ENCODE peak calls at places on chromosomes 6 and 20, in eight cellular contexts. R, J, O, X, V, C, I and T are unnamed samples. For H3K27me3, the result is how much of the 10 kb centered on the place peaks cover.

GRCh38 chr20:21430031-21430430 is 32.7 kb upstream of the NKX2-4 start:
- DNase-seq in R (no peak), J (no peak), O (no peak), X (no peak), V (no peak), C (no peak), I (no peak), T (no peak)

GRCh38 chr20:31731321-31731717 is 7.8 kb upstream of the TPX2 start:
- DNase-seq in R (no peak), J (no peak), O (no peak), X (no peak), V (no peak), C (no peak), I (no peak), T (no peak)

GRCh38 chr6:6008648-6009421 is 2.1 kb upstream of the NRN1 start:
- DNase-seq in R (peak), J (no peak), O (peak), X (peak), V (no peak), C (peak), I (peak), T (peak)

GRCh38 chr6:15501806-15502450 is 160.9 kb downstream of the DTNBP1 start:
- DNase-seq in R (peak), J (no peak), O (peak), X (no peak), V (no peak), C (no peak), I (no peak), T (no peak)

GRCh38 chr6:139932671-139933070 is 558.2 kb upstream of the CITED2 start:
- DNase-seq in R (no peak), J (no peak), O (no peak), X (no peak), V (no peak), C (no peak), I (no peak), T (no peak)

GRCh38 chr6:24864345-24864744 is 65.6 kb upstream of the ARMH2 start:
- DNase-seq in R (no peak), J (no peak), O (no peak), X (no peak), V (no peak), C (no peak), I (no peak), T (no peak)

GRCh38 chr6:139510040-139510815 is 135.8 kb upstream of the CITED2 start:
- DNase-seq in R (peak), J (no peak), O (no peak), X (no peak), V (no peak), C (no peak), I (no peak), T (no peak)

GRCh38 chr6:155089746-155090145 is 94.6 kb downstream of the TIAM2 start:
- DNase-seq in R (no peak), J (no peak), O (no peak), X (no peak), V (no peak), C (no peak), I (no peak), T (no peak)

GRCh38 chr6:150992682-150993081 is 127.2 kb downstream of the MTHFD1L start:
- DNase-seq in R (no peak), J (no peak), O (no peak), X (no peak), V (no peak), C (no peak), I (no peak), T (no peak)

GRCh38 chr6:72876256-72876655 is 254.4 kb downstream of the KCNQ5 start:
- DNase-seq in R (no peak), J (no peak), O (no peak), X (no peak), V (no peak), C (no peak), I (no peak), T (no peak)

GRCh38 chr6:75283907-75284284 is 696 bp downstream of the TMEM30A start:
- DNase-seq in R (no peak), J (no peak), O (no peak), X (no peak), V (no peak), C (no peak), I (peak), T (no peak)

GRCh38 chr6:111737065-111737521 is 131.4 kb upstream of the TRAF3IP2 start:
- DNase-seq in R (no peak), J (no peak), O (no peak), X (no peak), V (peak), C (peak), I (no peak), T (no peak)

GRCh38 chr6:73954843-73955242 is 258.8 kb downstream of the CD109 start:
- DNase-seq in R (no peak), J (no peak), O (no peak), X (no peak), V (no peak), C (no peak), I (no peak), T (no peak)

GRCh38 chr6:151765444-151765886 is 42.0 kb upstream of the ESR1 start:
- DNase-seq in R (peak), J (peak), O (peak), X (peak), V (peak), C (peak), I (no peak), T (no peak)

DNA sequence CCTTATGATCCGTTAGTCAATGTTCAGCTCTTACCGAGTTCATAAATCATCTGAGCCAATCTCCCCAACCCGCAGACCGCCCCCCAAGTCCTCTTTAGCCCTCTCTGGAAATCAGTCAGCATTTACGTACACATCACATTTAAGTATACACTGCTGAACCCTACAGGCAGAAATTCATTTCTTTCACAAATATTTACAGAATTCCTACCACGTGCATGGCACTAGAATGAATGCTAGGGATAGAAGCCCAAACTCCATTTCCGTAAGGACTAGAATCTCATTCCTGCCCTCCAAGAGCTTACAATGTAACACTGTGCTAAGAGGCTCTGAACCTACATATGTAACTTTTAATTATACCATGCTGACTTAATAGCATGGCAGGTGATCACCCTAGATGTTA is 1.8 kb downstream of the OSER1 start:
- DNase-seq in R (no peak), J (no peak), O (no peak), X (no peak), V (no peak), C (no peak), I (no peak), T (no peak)
- H3K4me3 ChIP-seq in R (no peak), J (peak), O (no peak), X (no peak), V (peak), C (peak), I (no peak), T (peak)

GRCh38 chr20:62118113-62119043 is 3.9 kb upstream of the LSM14B start:
- DNase-seq in R (no peak), J (no peak), O (no peak), X (no peak), V (no peak), C (no peak), I (no peak), T (no peak)

GRCh38 chr20:62120365-62120762 is 1.9 kb upstream of the LSM14B start:
- DNase-seq in R (no peak), J (no peak), O (no peak), X (no peak), V (no peak), C (no peak), I (no peak), T (no peak)

GRCh38 chr20:62117658-62118057 is 4.6 kb upstream of the LSM14B start:
- DNase-seq in R (peak), J (no peak), O (no peak), X (no peak), V (no peak), C (no peak), I (peak), T (peak)

GRCh38 chr20:62119591-62120364 is 2.5 kb upstream of the LSM14B start:
- DNase-seq in R (peak), J (no peak), O (peak), X (no peak), V (no peak), C (no peak), I (peak), T (no peak)

DNA sequence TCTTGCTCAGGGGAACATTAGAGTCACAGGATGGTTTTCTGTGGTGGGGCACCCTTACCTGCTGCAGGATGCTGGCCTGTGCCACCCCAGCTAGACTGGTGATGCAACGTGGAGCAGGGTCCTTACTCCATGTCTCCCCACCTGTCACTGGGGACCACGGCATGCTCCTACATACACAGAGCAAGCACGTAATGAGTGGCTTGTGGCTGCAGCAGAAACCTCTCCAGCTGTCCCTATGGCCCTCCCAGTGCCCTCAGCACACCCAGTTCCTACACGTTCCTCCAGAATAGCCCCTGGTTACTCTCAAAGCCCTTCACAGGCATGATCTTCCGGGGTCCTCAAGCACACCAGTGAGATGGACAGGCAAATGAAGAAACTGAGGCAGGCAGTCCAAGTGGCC is 3.2 kb upstream of the LSM14B start:
- DNase-seq in R (no peak), J (no peak), O (no peak), X (no peak), V (no peak), C (no peak), I (no peak), T (no peak)
- H3K27me3 ChIP-seq in R (under half), J (under half), O (under half), X (under half), V (under half), C (under half), I (under half), T (under half)

DNA sequence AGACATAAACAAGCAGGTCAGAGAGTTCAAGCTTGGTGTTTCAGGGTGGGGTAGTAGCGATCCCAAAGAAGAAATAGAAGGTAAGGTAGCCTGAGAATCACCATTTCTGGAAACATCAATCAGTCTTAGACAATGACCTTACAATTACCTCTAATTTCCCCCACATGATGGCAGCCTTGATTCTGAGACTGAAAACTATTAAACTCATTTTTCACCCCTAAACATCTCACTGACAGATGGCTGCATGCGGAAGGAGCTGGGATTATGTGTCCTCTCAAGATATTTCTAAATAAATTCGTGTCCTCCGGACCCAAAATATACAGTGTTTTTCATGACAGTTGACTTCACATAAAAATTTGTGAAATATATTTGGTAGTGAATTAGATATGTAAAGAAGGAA is 61.0 kb downstream of the KIF6 start:
- DNase-seq in R (no peak), J (no peak), O (no peak), X (no peak), V (no peak), C (no peak), I (no peak), T (no peak)
- TF ChIP-seq CTCF in R (no peak), J (no peak), O (no peak), X (no peak), V (no peak), C (no peak), I (no peak), T (no peak)

DNA sequence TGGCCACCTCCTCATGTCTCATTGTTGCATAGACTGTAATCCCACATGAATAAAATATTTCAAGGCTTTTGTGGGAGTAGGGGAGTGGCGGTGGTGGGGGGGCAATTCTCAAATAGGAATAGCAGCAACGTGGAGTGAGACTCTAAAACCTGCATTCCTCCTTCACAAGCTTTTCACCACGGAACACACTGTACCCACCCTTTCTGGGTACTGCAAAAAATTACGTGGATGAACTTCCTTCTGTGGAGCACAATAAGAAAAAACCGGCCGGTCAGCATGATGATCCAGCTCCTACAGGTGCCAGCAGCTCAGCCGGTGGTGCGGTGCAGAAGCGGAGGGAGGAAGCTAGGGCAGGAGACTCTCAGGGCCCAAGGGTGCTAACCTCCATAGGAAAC is 930 bp upstream of the RRAGD start:
- DNase-seq in R (no peak), J (no peak), O (peak), X (no peak), V (no peak), C (no peak), I (no peak), T (peak)
- H3K4me3 ChIP-seq in R (peak), J (peak), O (no peak), X (no peak), V (no peak), C (no peak), I (peak), T (peak)

GRCh38 chr20:8306916-8307315 is 174.8 kb downstream of the PLCB1 start:
- DNase-seq in R (no peak), J (no peak), O (no peak), X (no peak), V (no peak), C (no peak), I (no peak), T (no peak)

GRCh38 chr20:8305449-8305978 is 173.4 kb downstream of the PLCB1 start:
- DNase-seq in R (peak), J (no peak), O (peak), X (no peak), V (no peak), C (peak), I (peak), T (peak)

GRCh38 chr20:8303651-8304050 is 171.6 kb downstream of the PLCB1 start:
- DNase-seq in R (no peak), J (no peak), O (no peak), X (no peak), V (no peak), C (no peak), I (no peak), T (no peak)

GRCh38 chr20:8301655-8302054 is 169.6 kb downstream of the PLCB1 start:
- DNase-seq in R (no peak), J (no peak), O (peak), X (no peak), V (no peak), C (no peak), I (no peak), T (no peak)

DNA sequence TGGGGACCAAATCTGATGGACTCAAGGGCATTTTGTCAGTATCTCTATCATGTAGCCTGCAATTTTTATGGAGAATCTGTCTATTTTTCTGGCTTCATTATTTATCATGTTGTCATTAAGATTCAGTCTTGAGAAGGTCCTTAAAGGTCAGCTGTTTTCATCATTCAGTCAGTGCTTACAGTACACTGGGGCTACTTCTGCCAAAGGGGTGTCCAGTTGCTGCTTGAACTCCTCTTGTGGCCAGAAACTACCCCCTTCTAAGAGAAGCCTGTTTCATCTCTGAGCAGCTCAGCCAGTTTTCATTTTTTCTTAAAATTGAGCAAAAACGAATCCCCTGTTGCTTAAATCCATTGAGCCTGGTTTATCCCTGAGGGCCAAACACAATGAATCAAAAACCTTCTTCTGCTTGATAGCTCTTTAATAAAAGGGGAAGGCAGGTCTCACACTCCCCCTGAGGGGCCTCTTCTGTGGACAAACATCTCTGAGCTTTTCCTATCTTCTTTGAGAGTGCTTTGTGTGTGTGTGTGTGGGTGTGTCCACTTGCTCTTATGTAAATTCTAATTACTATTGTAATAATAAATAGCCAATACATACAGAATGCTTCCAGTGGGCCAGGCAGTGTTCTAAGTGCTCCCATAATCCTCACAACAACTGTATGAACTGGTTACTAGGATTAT is 172.2 kb downstream of the PLCB1 start:
- DNase-seq in R (no peak), J (no peak), O (no peak), X (no peak), V (no peak), C (no peak), I (no peak), T (no peak)
- H3K27me3 ChIP-seq in R (under half), J (under half), O (under half), X (under half), V (under half), C (under half), I (under half), T (under half)